ENCODE peak calls at places on chromosomes 5 and 9, in seven cellular contexts. W, Y, M, O, Z, D and I are unnamed samples.

GRCh38 chr5:158676642-158677489 is 422.9 kb downstream of the EBF1 start:
- DNase-seq in M (no peak), O (peak), W (peak), Y (no peak), D (no peak), Z (no peak), I (no peak)

GRCh38 chr5:171483453-171484177 is 64.2 kb downstream of the FGF18 start:
- DNase-seq in M (peak), Y (peak), W (no peak), O (no peak), D (no peak), Z (peak), I (no peak)

GRCh38 chr5:135429326-135429725 is 17.8 kb downstream of the DCANP1 start:
- DNase-seq in O (no peak), Y (peak), Z (no peak), D (no peak), W (peak), M (peak), I (no peak)

GRCh38 chr5:95631991-95632675 is 12.2 kb downstream of the GPR150 start:
- DNase-seq in M (no peak), O (peak), D (no peak), Y (no peak), W (no peak), Z (no peak), I (no peak)

GRCh38 chr5:146620663-146621051 is 104.7 kb upstream of the GPR151 start:
- DNase-seq in Z (no peak), M (no peak), O (no peak), Y (no peak), W (peak), D (no peak), I (no peak)

GRCh38 chr5:16480821-16481538 is 15.4 kb upstream of the ZNF622 start:
- DNase-seq in Y (no peak), M (no peak), W (no peak), O (no peak), D (no peak), Z (no peak), I (no peak)

GRCh38 chr5:77229887-77230286 is 19.4 kb downstream of the PDE8B start:
- DNase-seq in Y (no peak), M (no peak), D (no peak), Z (no peak), O (no peak), W (no peak), I (no peak)

GRCh38 chr5:180598797-180599589 is 7.7 kb upstream of the SCGB3A1 start:
- DNase-seq in Y (peak), D (no peak), M (no peak), O (no peak), Z (no peak), W (no peak), I (peak)

GRCh38 chr5:122723606-122724352 is 51.1 kb upstream of the SNX2 start:
- DNase-seq in M (no peak), Z (peak), O (no peak), Y (no peak), D (no peak), W (no peak), I (no peak)

GRCh38 chr5:124812771-124813358 is 66.4 kb upstream of the ZNF608 start:
- DNase-seq in D (no peak), Y (no peak), Z (no peak), O (no peak), W (no peak), M (no peak), I (no peak)

GRCh38 chr5:71924325-71924724 is 182.9 kb upstream of the MAP1B start:
- DNase-seq in D (no peak), M (no peak), W (peak), O (no peak), Y (no peak), Z (no peak), I (no peak)

GRCh38 chr5:75051217-75051751 is 1.1 kb downstream of the GCNT4 start:
- DNase-seq in W (no peak), Y (no peak), D (no peak), Z (no peak), O (peak), M (no peak), I (no peak)

GRCh38 chr5:6321078-6321477 is 57.3 kb downstream of the MED10 start:
- DNase-seq in M (no peak), Z (no peak), O (no peak), D (no peak), Y (no peak), W (no peak), I (no peak)

GRCh38 chr5:1727571-1727970 is 72.1 kb downstream of the MRPL36 start:
- DNase-seq in O (no peak), Y (no peak), D (no peak), Z (no peak), M (no peak), W (no peak), I (peak)

GRCh38 chr9:114449236-114449635 is 56.0 kb downstream of the WHRN start:
- DNase-seq in W (peak), Y (no peak), D (no peak), M (no peak), O (no peak), Z (no peak), I (no peak)

GRCh38 chr5:128199104-128199503 is 115.5 kb downstream of the SLC12A2 start:
- DNase-seq in D (peak), W (no peak), Z (no peak), O (no peak), Y (no peak), M (no peak), I (no peak)

GRCh38 chr5:76401801-76402250 is 1.3 kb upstream of the IQGAP2 start:
- DNase-seq in D (no peak), M (no peak), Y (no peak), O (peak), W (no peak), Z (no peak), I (no peak)

GRCh38 chr9:89593776-89594427 is 10.9 kb upstream of the GADD45G start:
- DNase-seq in O (peak), Z (no peak), M (peak), Y (no peak), W (no peak), D (no peak), I (peak)

GRCh38 chr5:147504001-147504400 is 5.9 kb downstream of the DPYSL3 start:
- DNase-seq in O (no peak), D (no peak), M (peak), Y (peak), Z (no peak), W (no peak), I (no peak)

GRCh38 chr5:44807269-44807668 is 1.5 kb upstream of the MRPS30 start:
- DNase-seq in D (no peak), Y (no peak), M (no peak), Z (no peak), W (no peak), O (no peak), I (no peak)

GRCh38 chr5:1516615-1517601 is 6.9 kb downstream of the LPCAT1 start:
- DNase-seq in M (peak), D (no peak), Z (peak), Y (no peak), O (no peak), W (no peak), I (peak)

GRCh38 chr9:90616806-90617205 is 25.8 kb downstream of the DIRAS2 start:
- DNase-seq in W (no peak), Y (no peak), M (no peak), O (no peak), Z (no peak), D (no peak), I (no peak)

GRCh38 chr9:81497096-81497495 is 192.3 kb downstream of the TLE1 start:
- DNase-seq in D (no peak), O (no peak), M (no peak), W (no peak), Z (no peak), Y (no peak), I (no peak)

GRCh38 chr9:14119694-14120514 is 194.0 kb downstream of the NFIB start:
- DNase-seq in Z (no peak), M (no peak), W (no peak), Y (no peak), O (no peak), D (no peak), I (no peak)

GRCh38 chr9:105007143-105007542 is 79.2 kb upstream of the ABCA1 start:
- DNase-seq in O (peak), Y (peak), D (no peak), Z (peak), W (no peak), M (no peak), I (no peak)

GRCh38 chr9:137461663-137462395 is 2.7 kb upstream of the NSMF start:
- DNase-seq in D (peak), O (peak), W (no peak), Z (no peak), Y (no peak), M (no peak), I (no peak)

GRCh38 chr5:132214491-132214890 is 13.2 kb downstream of the P4HA2 start:
- DNase-seq in M (no peak), W (no peak), O (no peak), Y (no peak), Z (no peak), D (no peak), I (no peak)

GRCh38 chr5:131419877-131420276 is 156.0 kb downstream of the CDC42SE2 start:
- DNase-seq in O (no peak), W (no peak), Z (no peak), D (no peak), Y (no peak), M (no peak), I (no peak)

GRCh38 chr5:54701179-54701578 is 183.6 kb downstream of the SNX18 start:
- DNase-seq in Y (no peak), D (peak), Z (peak), O (no peak), W (no peak), M (no peak), I (no peak)

GRCh38 chr5:164353155-164353554 is 847.7 kb downstream of the MAT2B start:
- DNase-seq in W (no peak), D (no peak), Y (no peak), Z (no peak), O (no peak), M (no peak), I (no peak)

GRCh38 chr5:91331705-91332104 is 51.4 kb downstream of the ARRDC3 start:
- DNase-seq in W (no peak), D (no peak), Z (no peak), O (no peak), Y (no peak), M (no peak), I (no peak)

GRCh38 chr5:158174918-158175663 is 316.1 kb upstream of the CLINT1 start:
- DNase-seq in M (peak), D (peak), Z (peak), W (peak), O (peak), Y (peak), I (peak)

GRCh38 chr5:124932791-124933600 is 186.6 kb upstream of the ZNF608 start:
- DNase-seq in Y (peak), M (peak), Z (no peak), W (no peak), O (no peak), D (no peak), I (no peak)

GRCh38 chr9:23587903-23588302 is 238.1 kb downstream of the ELAVL2 start:
- DNase-seq in Y (no peak), D (no peak), W (no peak), Z (no peak), O (no peak), M (no peak), I (no peak)

GRCh38 chr5:163408311-163408923 is 29.0 kb upstream of the CCNG1 start:
- DNase-seq in O (peak), Y (peak), D (peak), M (peak), W (peak), Z (peak), I (peak)

GRCh38 chr5:149724130-149724850 is 5.8 kb upstream of the PPARGC1B start:
- DNase-seq in M (no peak), Y (no peak), D (no peak), W (no peak), Z (no peak), O (no peak), I (no peak)

GRCh38 chr9:30713279-30713678 is 1671.2 kb upstream of the ACO1 start:
- DNase-seq in Z (no peak), M (no peak), W (no peak), D (no peak), Y (no peak), O (no peak), I (no peak)